ENCODE peak calls at places on chromosome 16, in seven cellular contexts. Z is germinal center; C is activated CD4-positive, alpha-beta T cell treated with anti-CD3 and anti-CD28 coated beads, Interleukin-2, amount 50 U/mL, for 48 hours; W is AG04450; Q is PC-9; G is stimulated activated CD4-positive, alpha-beta T cell treated with anti-CD3 and anti-CD28 coated beads, Interleukin-4, amount 100 ng/mL, for 48 hours; X is activated CD8-positive, alpha-beta T cell treated with anti-CD3 and anti-CD28 coated beads for 36 hours. H is an unnamed sample.

GRCh38 chr16:88194397-88195020 is 188.2 kb upstream of the ZNF469 start:
- DNase-seq in Z (no peak), C (no peak), W (no peak), Q (no peak), G (no peak), X (no peak), H (no peak)

GRCh38 chr16:85524365-85524629 is 88.8 kb upstream of the GSE1 start:
- DNase-seq in Z (no peak), C (no peak), W (no peak), Q (no peak), G (no peak), X (no peak), H (no peak)

GRCh38 chr16:53744449-53744848 is 40.5 kb downstream of the FTO start:
- DNase-seq in Z (no peak), C (peak), W (no peak), Q (peak), G (no peak), X (peak), H (no peak)

GRCh38 chr16:1583180-1583579 is 28.7 kb downstream of the IFT140 start:
- DNase-seq in Z (no peak), C (no peak), W (no peak), Q (no peak), G (no peak), X (no peak), H (no peak)

GRCh38 chr16:86479419-86479818 is 30.9 kb upstream of the FOXF1 start:
- DNase-seq in Z (no peak), C (no peak), W (no peak), Q (no peak), G (no peak), X (no peak), H (no peak)

GRCh38 chr16:86508947-86509758 is 1.2 kb upstream of the FOXF1 start:
- DNase-seq in Z (no peak), C (no peak), W (peak), Q (peak), G (no peak), X (no peak), H (no peak)

GRCh38 chr16:85306071-85306792 is 194.0 kb upstream of the CIBAR2 start:
- DNase-seq in Z (peak), C (peak), W (peak), Q (peak), G (peak), X (peak), H (no peak)

GRCh38 chr16:14668556-14669223 is 25.4 kb downstream of the PLA2G10 start:
- DNase-seq in Z (no peak), C (no peak), W (no peak), Q (no peak), G (no peak), X (no peak), H (no peak)

GRCh38 chr16:70737377-70738082 is 51.7 kb upstream of the MTSS2 start:
- DNase-seq in Z (peak), C (peak), W (peak), Q (peak), G (peak), X (peak), H (no peak)

GRCh38 chr16:73878616-73879015 is 418.0 kb upstream of the PSMD7 start:
- DNase-seq in Z (no peak), C (no peak), W (peak), Q (peak), G (no peak), X (no peak), H (no peak)